ENCODE peak calls at places on chromosomes 11 and 22, in seven cellular contexts. One of them, this sample, is unnamed. For H3K27me3, the result is how much of the 10 kb centered on the place peaks cover.

GRCh38 chr11:27783701-27784355 is 83.6 kb upstream of the BDNF start:
- DNase-seq in HAP-1: no peak
- DNase-seq in effector memory CD4-positive, alpha-beta T cell: no peak
- DNase-seq in tibial nerve: no peak
- DNase-seq in HCT116: no peak
- DNase-seq in endothelial cell of umbilical vein: no peak
- DNase-seq in CD8-positive, alpha-beta memory T cell: no peak
- DNase-seq in this sample: no peak

GRCh38 chr11:44243633-44244343 is 66.2 kb downstream of the ALX4 start:
- DNase-seq in HAP-1: peak
- DNase-seq in tibial nerve: no peak
- DNase-seq in CD8-positive, alpha-beta memory T cell: no peak
- DNase-seq in endothelial cell of umbilical vein: peak
- DNase-seq in effector memory CD4-positive, alpha-beta T cell: no peak
- DNase-seq in HCT116: no peak
- DNase-seq in this sample: peak

GRCh38 chr11:48116843-48117242 is 99.8 kb upstream of the OR4B1 start:
- DNase-seq in HAP-1: no peak
- DNase-seq in effector memory CD4-positive, alpha-beta T cell: no peak
- DNase-seq in CD8-positive, alpha-beta memory T cell: no peak
- DNase-seq in HCT116: no peak
- DNase-seq in endothelial cell of umbilical vein: peak
- DNase-seq in tibial nerve: no peak
- DNase-seq in this sample: no peak

GRCh38 chr11:100777736-100778135 is 90.6 kb downstream of the ARHGAP42 start:
- DNase-seq in CD8-positive, alpha-beta memory T cell: no peak
- DNase-seq in tibial nerve: no peak
- DNase-seq in HAP-1: no peak
- DNase-seq in HCT116: no peak
- DNase-seq in endothelial cell of umbilical vein: no peak
- DNase-seq in effector memory CD4-positive, alpha-beta T cell: no peak
- DNase-seq in this sample: peak

GRCh38 chr11:77144196-77144853 is 16.3 kb downstream of the MYO7A start:
- DNase-seq in HCT116: no peak
- DNase-seq in endothelial cell of umbilical vein: no peak
- DNase-seq in effector memory CD4-positive, alpha-beta T cell: no peak
- DNase-seq in CD8-positive, alpha-beta memory T cell: no peak
- DNase-seq in HAP-1: no peak
- DNase-seq in tibial nerve: no peak
- DNase-seq in this sample: no peak

GRCh38 chr11:100753144-100753543 is 66.1 kb downstream of the ARHGAP42 start:
- DNase-seq in HAP-1: no peak
- DNase-seq in HCT116: no peak
- DNase-seq in tibial nerve: no peak
- DNase-seq in CD8-positive, alpha-beta memory T cell: no peak
- DNase-seq in effector memory CD4-positive, alpha-beta T cell: no peak
- DNase-seq in endothelial cell of umbilical vein: no peak
- DNase-seq in this sample: peak

GRCh38 chr11:38402063-38402462 is 1804.0 kb upstream of the RAG2 start:
- DNase-seq in CD8-positive, alpha-beta memory T cell: no peak
- DNase-seq in HAP-1: no peak
- DNase-seq in tibial nerve: no peak
- DNase-seq in endothelial cell of umbilical vein: no peak
- DNase-seq in HCT116: no peak
- DNase-seq in effector memory CD4-positive, alpha-beta T cell: no peak
- DNase-seq in this sample: no peak

GRCh38 chr11:132941024-132941646 is 591.2 kb downstream of the OPCML start:
- DNase-seq in HCT116: no peak
- DNase-seq in tibial nerve: no peak
- DNase-seq in CD8-positive, alpha-beta memory T cell: no peak
- DNase-seq in HAP-1: peak
- DNase-seq in effector memory CD4-positive, alpha-beta T cell: no peak
- DNase-seq in endothelial cell of umbilical vein: peak
- DNase-seq in this sample: peak

GRCh38 chr11:58301576-58301975 is 33.5 kb upstream of the OR10W1 start:
- DNase-seq in endothelial cell of umbilical vein: no peak
- DNase-seq in tibial nerve: no peak
- DNase-seq in HCT116: no peak
- DNase-seq in CD8-positive, alpha-beta memory T cell: no peak
- DNase-seq in effector memory CD4-positive, alpha-beta T cell: no peak
- DNase-seq in HAP-1: no peak
- DNase-seq in this sample: no peak

GRCh38 chr11:117772360-117772759 is 24.7 kb downstream of the DSCAML1 start:
- DNase-seq in CD8-positive, alpha-beta memory T cell: no peak
- DNase-seq in tibial nerve: no peak
- DNase-seq in effector memory CD4-positive, alpha-beta T cell: no peak
- DNase-seq in HCT116: no peak
- DNase-seq in endothelial cell of umbilical vein: no peak
- DNase-seq in HAP-1: no peak
- DNase-seq in this sample: no peak

GRCh38 chr11:113562981-113563461 is 87.8 kb upstream of the DRD2 start:
- DNase-seq in effector memory CD4-positive, alpha-beta T cell: no peak
- DNase-seq in CD8-positive, alpha-beta memory T cell: no peak
- DNase-seq in endothelial cell of umbilical vein: no peak
- DNase-seq in tibial nerve: no peak
- DNase-seq in HCT116: no peak
- DNase-seq in HAP-1: no peak
- DNase-seq in this sample: peak

GRCh38 chr11:23455291-23455864 is 595.1 kb upstream of the CCDC179 start:
- DNase-seq in HAP-1: peak
- DNase-seq in tibial nerve: no peak
- DNase-seq in effector memory CD4-positive, alpha-beta T cell: no peak
- DNase-seq in endothelial cell of umbilical vein: peak
- DNase-seq in HCT116: no peak
- DNase-seq in CD8-positive, alpha-beta memory T cell: no peak
- DNase-seq in this sample: no peak

GRCh38 chr11:65391007-65391406 is 4.6 kb downstream of the FRMD8 start:
- DNase-seq in endothelial cell of umbilical vein: peak
- DNase-seq in effector memory CD4-positive, alpha-beta T cell: no peak
- DNase-seq in tibial nerve: no peak
- DNase-seq in CD8-positive, alpha-beta memory T cell: no peak
- DNase-seq in HAP-1: no peak
- DNase-seq in HCT116: no peak
- DNase-seq in this sample: no peak

GRCh38 chr22:19874307-19875060 is 19.8 kb upstream of the GNB1L start:
- DNase-seq in HAP-1: no peak
- DNase-seq in HCT116: no peak
- DNase-seq in CD8-positive, alpha-beta memory T cell: no peak
- DNase-seq in tibial nerve: peak
- DNase-seq in endothelial cell of umbilical vein: peak
- DNase-seq in effector memory CD4-positive, alpha-beta T cell: no peak
- DNase-seq in this sample: peak

DNA sequence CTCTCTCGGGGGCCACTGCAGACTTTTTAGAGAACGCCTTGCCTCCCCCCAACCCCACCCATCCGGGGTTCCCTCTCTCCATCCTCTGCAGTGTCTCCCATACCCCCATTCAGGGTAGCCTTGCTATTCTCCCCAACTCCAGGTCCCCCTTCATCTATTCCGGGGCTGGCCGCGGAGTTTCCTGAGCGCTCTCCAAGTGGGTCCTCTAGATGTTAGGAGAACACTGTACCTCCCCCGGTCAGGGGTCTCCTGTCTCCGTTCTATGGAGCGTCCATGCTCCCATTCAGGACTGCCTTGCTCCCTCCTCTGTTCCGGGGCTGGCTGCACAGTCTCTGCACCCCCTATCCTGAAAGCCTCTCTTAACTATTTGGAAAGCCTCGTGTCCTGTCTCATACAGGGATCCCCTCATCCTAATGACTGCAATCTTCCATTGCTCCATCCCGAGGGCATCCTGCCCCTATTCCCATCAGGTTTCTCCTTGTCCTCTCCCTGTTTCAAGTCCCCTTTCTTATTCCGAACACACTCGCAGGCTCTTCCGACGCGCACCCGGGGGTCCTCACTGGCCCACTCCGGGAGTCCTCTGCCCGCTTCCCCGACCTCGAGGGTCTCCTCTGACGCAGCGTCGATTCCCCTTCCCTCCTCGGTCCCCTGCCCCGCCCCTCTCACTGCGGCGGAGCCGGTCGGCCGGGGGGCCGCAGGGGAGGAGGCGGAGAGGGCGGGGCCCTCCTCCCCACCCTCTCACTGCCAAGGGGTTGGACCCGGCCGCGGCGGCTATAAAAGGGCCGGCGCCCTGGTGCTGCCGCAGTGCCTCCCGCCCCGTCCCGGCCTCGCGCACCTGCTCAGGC is at the start of gene NEFH:
- DNase-seq in tibial nerve: no peak
- DNase-seq in HAP-1: no peak
- DNase-seq in effector memory CD4-positive, alpha-beta T cell: no peak
- DNase-seq in HCT116: no peak
- DNase-seq in CD8-positive, alpha-beta memory T cell: no peak
- DNase-seq in endothelial cell of umbilical vein: no peak
- DNase-seq in this sample: no peak
- H3K4me3 ChIP-seq in tibial nerve: peak
- H3K4me3 ChIP-seq in HAP-1: no peak
- H3K4me3 ChIP-seq in effector memory CD4-positive, alpha-beta T cell: no peak
- H3K4me3 ChIP-seq in HCT116: no peak
- H3K4me3 ChIP-seq in CD8-positive, alpha-beta memory T cell: no peak
- H3K4me3 ChIP-seq in endothelial cell of umbilical vein: no peak
- H3K4me3 ChIP-seq in this sample: no peak

GRCh38 chr11:128282053-128282452 is 305.3 kb downstream of the ETS1 start:
- DNase-seq in HAP-1: no peak
- DNase-seq in HCT116: no peak
- DNase-seq in endothelial cell of umbilical vein: no peak
- DNase-seq in CD8-positive, alpha-beta memory T cell: no peak
- DNase-seq in effector memory CD4-positive, alpha-beta T cell: no peak
- DNase-seq in tibial nerve: no peak
- DNase-seq in this sample: no peak
- H3K27me3 ChIP-seq in HAP-1: under half
- H3K27me3 ChIP-seq in HCT116: under half
- H3K27me3 ChIP-seq in endothelial cell of umbilical vein: under half
- H3K27me3 ChIP-seq in CD8-positive, alpha-beta memory T cell: under half
- H3K27me3 ChIP-seq in effector memory CD4-positive, alpha-beta T cell: under half
- H3K27me3 ChIP-seq in tibial nerve: under half
- H3K27me3 ChIP-seq in this sample: under half

DNA sequence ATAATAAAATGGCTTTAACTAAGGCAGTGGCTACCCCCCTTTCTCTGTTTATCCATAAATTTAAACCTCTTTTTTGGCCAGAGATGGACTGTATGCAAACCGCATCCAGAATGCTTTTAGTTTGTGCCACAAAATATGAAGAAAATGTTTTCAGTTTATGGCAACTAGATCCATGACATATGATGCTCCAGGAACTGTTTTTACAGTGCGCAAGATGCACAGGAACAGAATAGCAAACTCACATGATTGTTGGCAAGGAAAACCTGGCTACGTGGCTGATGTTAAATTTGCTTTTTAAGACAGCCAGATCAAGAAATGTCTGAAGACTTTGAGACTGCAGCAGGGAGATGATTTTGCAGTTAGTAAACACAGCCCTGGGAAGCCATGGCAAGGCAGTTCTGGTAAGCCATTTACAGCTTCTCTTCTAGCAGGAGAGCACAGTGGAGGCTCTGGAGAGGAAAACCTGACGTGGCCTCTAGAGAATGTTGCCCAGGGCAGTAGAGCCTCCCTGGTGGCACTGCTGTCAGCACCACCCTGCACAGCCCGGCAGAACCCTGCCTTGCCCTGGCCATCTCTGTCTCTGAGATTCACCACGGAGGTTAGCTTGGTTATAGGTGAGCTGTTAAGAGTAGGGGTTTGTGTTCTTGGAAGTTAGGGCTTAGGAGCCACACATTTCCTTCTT is 69.8 kb upstream of the TNRC6B start:
- DNase-seq in endothelial cell of umbilical vein: no peak
- DNase-seq in effector memory CD4-positive, alpha-beta T cell: no peak
- DNase-seq in tibial nerve: no peak
- DNase-seq in HAP-1: no peak
- DNase-seq in HCT116: no peak
- DNase-seq in CD8-positive, alpha-beta memory T cell: no peak
- DNase-seq in this sample: no peak
- H3K4me3 ChIP-seq in endothelial cell of umbilical vein: peak
- H3K4me3 ChIP-seq in effector memory CD4-positive, alpha-beta T cell: peak
- H3K4me3 ChIP-seq in tibial nerve: peak
- H3K4me3 ChIP-seq in HAP-1: no peak
- H3K4me3 ChIP-seq in HCT116: no peak
- H3K4me3 ChIP-seq in CD8-positive, alpha-beta memory T cell: peak
- H3K4me3 ChIP-seq in this sample: no peak

DNA sequence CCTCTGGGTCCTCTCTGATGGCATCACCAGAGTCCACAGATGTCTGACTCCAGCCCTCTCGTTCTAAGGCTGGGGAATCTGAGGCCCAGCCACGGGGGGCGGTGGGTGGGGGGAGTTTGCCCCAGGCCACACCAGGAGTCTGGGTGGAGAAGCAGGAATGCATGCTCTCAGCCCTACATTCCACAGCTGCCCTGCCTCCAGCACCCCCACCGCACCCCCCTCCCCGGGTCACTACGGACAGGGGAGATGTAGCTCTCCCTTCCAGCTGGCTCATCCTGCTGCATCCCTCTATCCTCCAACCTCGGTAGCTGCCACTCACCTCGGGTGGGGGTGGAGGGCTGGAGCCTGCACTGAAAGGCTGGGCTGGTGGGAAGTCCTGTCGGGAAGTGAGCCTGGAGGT is 2.3 kb upstream of the PVALB start:
- DNase-seq in effector memory CD4-positive, alpha-beta T cell: no peak
- DNase-seq in endothelial cell of umbilical vein: no peak
- DNase-seq in tibial nerve: no peak
- DNase-seq in CD8-positive, alpha-beta memory T cell: no peak
- DNase-seq in HAP-1: no peak
- DNase-seq in HCT116: no peak
- DNase-seq in this sample: no peak
- H3K27me3 ChIP-seq in effector memory CD4-positive, alpha-beta T cell: under half
- H3K27me3 ChIP-seq in endothelial cell of umbilical vein: under half
- H3K27me3 ChIP-seq in tibial nerve: under half
- H3K27me3 ChIP-seq in CD8-positive, alpha-beta memory T cell: under half
- H3K27me3 ChIP-seq in HAP-1: half or more
- H3K27me3 ChIP-seq in HCT116: under half
- H3K27me3 ChIP-seq in this sample: under half

GRCh38 chr11:858993-859339 is 16.3 kb downstream of the TSPAN4 start:
- DNase-seq in effector memory CD4-positive, alpha-beta T cell: no peak
- DNase-seq in CD8-positive, alpha-beta memory T cell: no peak
- DNase-seq in tibial nerve: no peak
- DNase-seq in endothelial cell of umbilical vein: no peak
- DNase-seq in HCT116: no peak
- DNase-seq in HAP-1: no peak
- DNase-seq in this sample: no peak
- H3K4me3 ChIP-seq in effector memory CD4-positive, alpha-beta T cell: no peak
- H3K4me3 ChIP-seq in CD8-positive, alpha-beta memory T cell: no peak
- H3K4me3 ChIP-seq in tibial nerve: no peak
- H3K4me3 ChIP-seq in endothelial cell of umbilical vein: no peak
- H3K4me3 ChIP-seq in HCT116: no peak
- H3K4me3 ChIP-seq in HAP-1: no peak
- H3K4me3 ChIP-seq in this sample: no peak

DNA sequence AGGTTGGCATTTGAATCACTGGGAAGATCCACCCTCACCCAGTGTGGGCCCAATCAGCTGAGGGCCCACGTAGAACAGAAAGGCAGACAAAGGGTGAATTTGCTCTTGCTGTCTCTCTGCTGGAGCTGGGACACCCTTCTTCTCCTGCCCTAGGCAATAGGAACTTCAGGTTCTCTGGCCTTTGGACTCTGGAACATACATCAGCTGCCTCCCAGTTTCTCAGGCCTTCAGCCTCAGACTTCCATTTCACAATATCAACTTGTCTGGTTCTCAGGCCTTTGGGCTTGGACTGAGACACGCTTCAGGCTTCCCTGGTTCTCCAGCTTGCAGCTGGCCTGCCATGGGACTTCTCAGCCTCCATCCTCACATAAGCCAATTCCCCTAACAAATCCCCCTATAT is 14.7 kb upstream of the ASRGL1 start:
- DNase-seq in effector memory CD4-positive, alpha-beta T cell: no peak
- DNase-seq in HCT116: no peak
- DNase-seq in CD8-positive, alpha-beta memory T cell: no peak
- DNase-seq in endothelial cell of umbilical vein: no peak
- DNase-seq in HAP-1: no peak
- DNase-seq in tibial nerve: no peak
- DNase-seq in this sample: peak
- H3K27me3 ChIP-seq in effector memory CD4-positive, alpha-beta T cell: under half
- H3K27me3 ChIP-seq in HCT116: under half
- H3K27me3 ChIP-seq in CD8-positive, alpha-beta memory T cell: under half
- H3K27me3 ChIP-seq in endothelial cell of umbilical vein: under half
- H3K27me3 ChIP-seq in HAP-1: under half
- H3K27me3 ChIP-seq in tibial nerve: under half
- H3K27me3 ChIP-seq in this sample: under half

GRCh38 chr11:8282621-8283509 is 19.2 kb upstream of the LMO1 start:
- DNase-seq in HAP-1: peak
- DNase-seq in effector memory CD4-positive, alpha-beta T cell: no peak
- DNase-seq in HCT116: no peak
- DNase-seq in CD8-positive, alpha-beta memory T cell: no peak
- DNase-seq in endothelial cell of umbilical vein: no peak
- DNase-seq in tibial nerve: no peak
- DNase-seq in this sample: no peak
- H3K4me3 ChIP-seq in HAP-1: no peak
- H3K4me3 ChIP-seq in effector memory CD4-positive, alpha-beta T cell: no peak
- H3K4me3 ChIP-seq in HCT116: no peak
- H3K4me3 ChIP-seq in CD8-positive, alpha-beta memory T cell: no peak
- H3K4me3 ChIP-seq in endothelial cell of umbilical vein: no peak
- H3K4me3 ChIP-seq in tibial nerve: peak
- H3K4me3 ChIP-seq in this sample: no peak

This sample was measured in Caco-2.